ENCODE peak calls at places on chromosome 10, in six cellular contexts. Y is IMR-90, V is H9, B is neuronal stem cell, E is H1, Z is trophoblast cell. Q is an unnamed sample.
A peak's percentile ranks its signal among the peaks of the same experiment; 100 is the strongest.

GRCh38 chr10:124799196-124799595 is 2.4 kb upstream of the ABRAXAS2 start:
- DNase-seq in E (no peak), B (no peak), Y (no peak), Z (no peak), V (no peak), Q (no peak)

GRCh38 chr10:129641982-129642381 is 174.9 kb downstream of the MGMT start:
- DNase-seq in B (no peak), Y (no peak), Z (no peak), V (no peak), E (no peak), Q (no peak)

GRCh38 chr10:24257588-24257987 is 48.6 kb downstream of the KIAA1217 start:
- DNase-seq in V (no peak), Y (no peak), Z (no peak), E (no peak), B (no peak), Q (no peak)

GRCh38 chr10:29865700-29866355 is 193.6 kb downstream of the JCAD start:
- DNase-seq in Y (peak; percentile 9), E (no peak), B (no peak), Z (peak; percentile 97), V (no peak), Q (peak; percentile 22)

GRCh38 chr10:60521974-60522405 is 132.3 kb upstream of the ANK3 start:
- DNase-seq in Z (peak; percentile 19), Y (peak; percentile 4), E (no peak), V (peak; percentile 48), B (no peak), Q (no peak)

GRCh38 chr10:22683995-22684305 is 30.4 kb downstream of the PIP4K2A start:
- DNase-seq in E (no peak), Y (no peak), Z (peak; percentile 5), B (no peak), V (no peak), Q (no peak)

GRCh38 chr10:70053896-70054641 is 1.4 kb downstream of the MACROH2A2 start:
- DNase-seq in E (peak; percentile 76), Y (no peak), V (peak; percentile 41), Z (no peak), B (no peak), Q (no peak)

GRCh38 chr10:113991091-113991860 is 52.4 kb upstream of the ADRB1 start:
- DNase-seq in B (no peak), E (no peak), Z (no peak), Y (no peak), V (no peak), Q (no peak)

GRCh38 chr10:1548146-1548545 is 189.2 kb downstream of the ADARB2 start:
- DNase-seq in V (no peak), Y (no peak), E (no peak), B (no peak), Z (no peak), Q (no peak)

GRCh38 chr10:14086596-14086995 is 244.1 kb downstream of the FRMD4A start:
- DNase-seq in B (no peak), Y (peak; percentile 81), V (no peak), E (no peak), Z (no peak), Q (peak; percentile 42)

GRCh38 chr10:14653271-14654161 is 121.2 kb downstream of the FAM107B start:
- DNase-seq in V (peak; percentile 52), Z (peak; percentile 96), E (no peak), B (peak; percentile 78), Y (peak; percentile 74), Q (peak; percentile 94)

GRCh38 chr10:12835709-12836108 is 165.8 kb downstream of the CCDC3 start:
- DNase-seq in Z (no peak), E (no peak), V (no peak), Y (peak; percentile 71), B (no peak), Q (peak; percentile 57)

GRCh38 chr10:12321641-12322040 is 27.7 kb upstream of the CAMK1D start:
- DNase-seq in B (no peak), E (no peak), Y (no peak), V (no peak), Z (peak; percentile 85), Q (no peak)

DNA sequence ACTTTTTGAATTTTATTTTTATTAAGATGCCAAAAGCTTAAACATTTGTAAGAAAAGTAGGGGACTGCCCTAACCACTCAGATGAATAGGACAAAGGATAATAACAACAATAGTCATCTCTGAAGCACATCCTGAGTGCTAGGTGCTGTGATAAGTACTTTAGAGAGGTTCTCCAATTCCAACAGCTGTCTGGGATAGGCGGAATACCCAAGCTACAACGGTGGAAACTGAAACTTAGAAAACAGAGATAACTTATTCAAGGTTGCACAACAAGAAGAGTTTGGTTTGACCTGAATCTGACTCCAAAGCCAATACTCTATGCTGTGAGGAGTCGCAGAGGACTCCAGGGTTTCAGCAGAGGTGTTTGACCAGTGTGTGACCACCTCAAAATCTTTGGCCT is 2.0 kb downstream of the RTKN2 start:
- DNase-seq in E (no peak), Z (no peak), Y (no peak), B (no peak), V (no peak), Q (no peak)
- H3K4me2 ChIP-seq in E (no peak overlapping the region), Z (no peak overlapping the region), Y (no peak overlapping the region), B (no peak overlapping the region), V (peak overlapping the region; percentile 21), Q (no peak overlapping the region)

DNA sequence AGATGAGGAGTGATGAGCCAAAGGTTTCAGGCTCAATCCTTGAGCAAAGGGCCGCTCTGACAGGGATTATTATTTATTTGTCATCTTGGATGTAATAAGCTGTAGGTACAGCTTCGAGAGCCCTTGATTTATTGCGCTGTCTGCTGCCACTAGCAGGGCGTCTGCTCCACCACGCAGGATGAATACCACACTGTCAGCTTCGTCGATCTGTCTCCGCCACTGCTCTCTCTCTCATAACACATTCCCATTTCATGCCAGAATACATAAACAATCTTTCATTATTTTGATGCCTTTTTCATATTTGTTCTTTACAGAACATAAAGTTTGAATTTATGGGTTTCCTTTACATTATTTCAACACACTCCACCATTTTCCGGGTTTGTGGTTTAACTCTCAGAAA is 276.6 kb downstream of the LRMDA start:
- DNase-seq in Z (no peak), V (no peak), Y (no peak), E (no peak), B (no peak), Q (no peak)
- H2AK5ac ChIP-seq in Z (no peak overlapping the region), V (no peak overlapping the region), Y (no peak overlapping the region), E (no peak overlapping the region), B (no peak overlapping the region), Q (no peak overlapping the region)

GRCh38 chr10:33539137-33539536 is 204.7 kb upstream of the NRP1 start:
- DNase-seq in B (no peak), V (no peak), Z (no peak), E (no peak), Y (no peak), Q (no peak)
- H3K14ac ChIP-seq in B (no peak overlapping the region), V (no peak overlapping the region), Z (no peak overlapping the region), E (no peak overlapping the region), Y (no peak overlapping the region), Q (no peak overlapping the region)

GRCh38 chr10:67804395-67804678 is 33.7 kb downstream of the DNAJC12 start:
- DNase-seq in Y (no peak), Z (no peak), E (no peak), B (no peak), V (no peak), Q (no peak)

GRCh38 chr10:67803588-67804394 is 34.2 kb downstream of the DNAJC12 start:
- DNase-seq in Y (no peak), Z (no peak), E (no peak), V (no peak), B (no peak), Q (no peak)

GRCh38 chr10:67802767-67803538 is 35.0 kb downstream of the DNAJC12 start:
- DNase-seq in V (no peak), Y (no peak), E (no peak), Z (no peak), B (no peak), Q (no peak)

DNA sequence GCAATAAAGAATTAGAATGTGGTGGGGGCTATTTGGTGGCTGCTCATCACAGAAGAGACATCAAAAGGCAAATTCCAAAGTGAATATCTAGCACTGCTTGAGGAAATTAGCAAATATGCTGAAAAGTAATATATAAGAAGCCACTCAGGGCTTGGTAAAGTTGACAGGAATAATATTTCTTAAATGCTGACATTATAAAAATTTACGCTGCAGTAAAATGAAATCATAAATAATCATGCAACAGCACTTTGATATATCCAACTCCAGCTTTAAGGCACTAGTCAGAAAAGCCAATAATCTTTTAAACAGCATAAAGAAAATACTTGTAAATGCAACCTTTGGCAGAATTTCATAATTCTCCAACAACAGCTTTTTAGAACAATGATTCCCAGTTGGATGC is 36.9 kb downstream of the DNAJC12 start:
- DNase-seq in V (no peak), B (no peak), E (no peak), Z (no peak), Y (no peak), Q (no peak)
- H3K4me2 ChIP-seq in V (no peak overlapping the region), B (no peak overlapping the region), E (no peak overlapping the region), Z (no peak overlapping the region), Y (no peak overlapping the region), Q (no peak overlapping the region)

GRCh38 chr10:86755740-86756510 is 494 bp upstream of the BMPR1A start:
- DNase-seq in Y (peak; percentile 82), B (peak; percentile 96), V (peak; percentile 64), E (peak; percentile 97), Z (peak; percentile 90), Q (peak; percentile 91)
- H2AK5ac ChIP-seq in Y (peak overlapping the region; percentile 79), B (peak overlapping the region; percentile 74), V (no peak overlapping the region), E (peak overlapping the region; percentile 45), Z (peak overlapping the region; percentile 97), Q (no peak overlapping the region)

GRCh38 chr10:9645404-9645803 is 1372.3 kb upstream of the CELF2 start:
- DNase-seq in B (no peak), V (no peak), E (no peak), Y (no peak), Z (no peak), Q (no peak)

GRCh38 chr10:9646201-9646600 is 1371.5 kb upstream of the CELF2 start:
- DNase-seq in Z (no peak), Y (no peak), B (no peak), V (no peak), E (no peak), Q (no peak)

GRCh38 chr10:9643782-9644181 is 1373.9 kb upstream of the CELF2 start:
- DNase-seq in Z (no peak), E (no peak), B (no peak), Y (no peak), V (no peak), Q (no peak)
- H3K14ac ChIP-seq in Z (no peak overlapping the region), E (no peak overlapping the region), B (no peak overlapping the region), Y (no peak overlapping the region), V (no peak overlapping the region), Q (no peak overlapping the region)